ENCODE peak calls at places on chromosomes 1 and 21, in six cellular contexts. H is mesenchymal stem cell, J is IMR-90, T is neuronal stem cell, B is H9, M is trophoblast cell. X is an unnamed sample.

GRCh38 chr1:172451002-172451443 is 7.2 kb upstream of the PIGC start:
- DNase-seq in M (peak; percentile 62), B (no peak), T (no peak), H (peak; percentile 41), J (peak; percentile 79), X (no peak)

GRCh38 chr1:25993197-25993951 is 4.5 kb downstream of the PAFAH2 start:
- DNase-seq in B (no peak), J (no peak), H (no peak), M (no peak), T (no peak), X (no peak)

GRCh38 chr1:96313216-96313615 is 408.4 kb upstream of the PTBP2 start:
- DNase-seq in J (peak; percentile 86), M (no peak), T (no peak), H (peak; percentile 37), B (no peak), X (no peak)

GRCh38 chr1:174217787-174218574 is 58.7 kb downstream of the RABGAP1L start:
- DNase-seq in M (peak; percentile 71), B (no peak), H (peak; percentile 55), T (peak; percentile 15), J (peak; percentile 54), X (no peak)

GRCh38 chr1:248834343-248834940 is 3.6 kb upstream of the ZNF672 start:
- DNase-seq in H (no peak), T (no peak), J (no peak), B (no peak), M (no peak), X (no peak)

GRCh38 chr1:59057211-59057694 is 239.6 kb upstream of the FGGY start:
- DNase-seq in H (peak; percentile 100), M (peak; percentile 86), T (no peak), B (no peak), J (peak; percentile 93), X (no peak)

GRCh38 chr1:205346956-205347574 is 9.7 kb downstream of the KLHDC8A start:
- DNase-seq in H (peak; percentile 58), B (no peak), J (no peak), M (no peak), T (no peak), X (no peak)

GRCh38 chr21:28444567-28444966 is 548.1 kb downstream of the LTN1 start:
- DNase-seq in T (no peak), B (no peak), M (no peak), J (no peak), H (no peak), X (no peak)

GRCh38 chr1:26686795-26687194 is 9.0 kb upstream of the ARID1A start:
- DNase-seq in M (peak; percentile 72), H (peak; percentile 45), T (no peak), J (no peak), B (no peak), X (no peak)

GRCh38 chr1:116902718-116903390 is 6.9 kb upstream of the PTGFRN start:
- DNase-seq in J (no peak), B (no peak), H (no peak), T (no peak), M (peak; percentile 9), X (no peak)

GRCh38 chr1:159866066-159866465 is 3.6 kb upstream of the VSIG8 start:
- DNase-seq in M (no peak), H (no peak), J (no peak), T (no peak), B (no peak), X (no peak)

GRCh38 chr1:160083968-160084770 is 2.8 kb downstream of the KCNJ9 start:
- DNase-seq in T (no peak), H (peak; percentile 33), M (peak; percentile 93), B (peak; percentile 92), J (no peak), X (peak; percentile 94)

GRCh38 chr1:56415258-56415657 is 164.1 kb downstream of the PLPP3 start:
- DNase-seq in M (no peak), B (no peak), J (no peak), T (no peak), H (no peak), X (no peak)

GRCh38 chr1:14377386-14377785 is 221.1 kb upstream of the KAZN start:
- DNase-seq in B (no peak), M (no peak), T (no peak), H (no peak), J (no peak), X (no peak)

GRCh38 chr1:220007438-220007837 is 38.9 kb downstream of the EPRS1 start:
- DNase-seq in B (no peak), M (peak; percentile 36), J (peak; percentile 71), T (no peak), H (no peak), X (no peak)

GRCh38 chr1:192474080-192474683 is 101.4 kb upstream of the RGS1 start:
- DNase-seq in M (peak; percentile 79), B (no peak), T (peak; percentile 24), H (peak; percentile 50), J (peak; percentile 23), X (no peak)

GRCh38 chr1:61157420-61157987 is 75.1 kb downstream of the NFIA start:
- DNase-seq in H (peak; percentile 74), T (no peak), B (no peak), M (no peak), J (peak; percentile 66), X (no peak)

GRCh38 chr1:186574951-186575747 is 105.1 kb downstream of the PTGS2 start:
- DNase-seq in M (no peak), T (no peak), J (no peak), H (peak; percentile 38), B (no peak), X (no peak)

GRCh38 chr1:166063701-166064100 is 103.1 kb downstream of the FAM78B start:
- DNase-seq in H (no peak), T (no peak), J (no peak), M (no peak), B (no peak), X (no peak)

GRCh38 chr21:42195378-42196031 is 23.4 kb upstream of the ABCG1 start:
- DNase-seq in B (no peak), M (peak; percentile 64), J (peak; percentile 55), T (no peak), H (peak; percentile 48), X (no peak)

GRCh38 chr1:13766906-13767564 is 67.0 kb downstream of the PRDM2 start:
- DNase-seq in B (no peak), M (no peak), J (peak; percentile 86), H (no peak), T (no peak), X (no peak)

GRCh38 chr21:41411449-41412089 is 14.5 kb upstream of the MX1 start:
- DNase-seq in B (no peak), J (no peak), H (peak; percentile 2), T (no peak), M (peak; percentile 34), X (peak; percentile 60)

GRCh38 chr21:39705849-39706248 is 39.1 kb upstream of the IGSF5 start:
- DNase-seq in M (no peak), J (peak; percentile 12), H (peak; percentile 11), T (no peak), B (no peak), X (no peak)

GRCh38 chr1:208243851-208244583 is at the start of gene PLXNA2:
- DNase-seq in B (peak; percentile 91), J (peak; percentile 52), H (peak; percentile 75), T (peak; percentile 79), M (peak; percentile 60), X (peak; percentile 82)

GRCh38 chr1:18535391-18536210 is 54.9 kb downstream of the KLHDC7A start:
- DNase-seq in B (peak; percentile 24), H (no peak), J (no peak), M (no peak), T (no peak), X (no peak)

GRCh38 chr1:192376387-192376786 is 59.6 kb downstream of the RGS21 start:
- DNase-seq in H (no peak), T (no peak), B (no peak), M (no peak), J (no peak), X (no peak)

GRCh38 chr1:217343907-217344306 is 287.0 kb downstream of the GPATCH2 start:
- DNase-seq in T (no peak), J (no peak), M (no peak), H (no peak), B (peak; percentile 43), X (no peak)

GRCh38 chr1:39977202-39977601 is 22.3 kb downstream of the MFSD2A start:
- DNase-seq in T (no peak), J (peak; percentile 4), H (no peak), B (no peak), M (peak; percentile 94), X (no peak)

GRCh38 chr1:238443687-238444086 is 553.0 kb upstream of the ZP4 start:
- DNase-seq in J (no peak), T (no peak), M (no peak), H (no peak), B (no peak), X (no peak)

GRCh38 chr1:198667796-198668195 is 29.0 kb downstream of the PTPRC start:
- DNase-seq in J (peak; percentile 41), T (no peak), B (no peak), M (peak; percentile 41), H (no peak), X (no peak)
- H4K91ac ChIP-seq in J (peak overlapping the region; percentile 33), T (no peak overlapping the region), B (no peak overlapping the region), M (no peak overlapping the region), H (no peak overlapping the region), X (no peak overlapping the region)

DNA sequence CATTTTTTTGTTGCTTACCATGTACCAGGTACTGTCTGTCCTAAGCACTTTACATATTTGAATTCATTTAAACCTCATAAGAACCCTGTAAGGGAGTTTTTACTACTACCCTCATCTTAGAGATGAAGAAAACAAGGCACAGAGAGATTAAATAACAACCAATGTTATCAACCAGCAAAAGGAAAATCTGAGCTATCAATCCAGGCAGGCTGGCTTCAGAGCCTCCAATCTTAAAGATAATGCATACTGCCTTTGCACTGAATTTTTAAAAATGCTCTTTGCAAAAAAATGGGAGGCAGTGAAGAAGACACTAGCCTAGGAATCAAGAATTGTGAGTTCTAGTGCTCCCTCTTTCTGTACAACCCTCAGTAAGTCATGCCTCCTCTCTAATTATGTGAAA is 18.7 kb downstream of the NDC1 start:
- DNase-seq in H (no peak), M (no peak), J (no peak), T (no peak), B (no peak), X (no peak)
- H4K91ac ChIP-seq in H (no peak overlapping the region), M (no peak overlapping the region), J (no peak overlapping the region), T (no peak overlapping the region), B (no peak overlapping the region), X (no peak overlapping the region)

DNA sequence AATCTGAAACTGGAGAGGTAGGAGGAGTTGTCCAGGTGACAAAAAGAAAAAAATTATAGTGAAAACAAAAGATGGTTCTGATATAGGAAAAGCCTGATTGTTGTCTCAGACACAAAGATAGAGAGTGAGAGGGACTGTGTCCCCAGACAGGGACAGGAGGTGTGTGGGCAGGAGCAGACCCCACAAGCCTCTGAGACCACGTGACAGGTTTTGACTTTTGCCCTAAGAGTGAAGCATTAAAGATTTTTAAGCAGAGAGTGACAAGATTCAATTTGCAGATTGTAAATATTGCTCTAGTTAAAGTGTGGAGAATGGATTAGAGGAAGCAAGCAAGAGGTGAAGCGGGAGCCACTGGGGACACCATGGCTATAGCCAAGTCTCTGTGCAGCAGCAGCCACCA is 10.4 kb downstream of the PRR9 start:
- DNase-seq in T (no peak), J (no peak), B (no peak), H (no peak), M (no peak), X (no peak)
- H4K91ac ChIP-seq in T (no peak overlapping the region), J (no peak overlapping the region), B (no peak overlapping the region), H (no peak overlapping the region), M (no peak overlapping the region), X (no peak overlapping the region)

DNA sequence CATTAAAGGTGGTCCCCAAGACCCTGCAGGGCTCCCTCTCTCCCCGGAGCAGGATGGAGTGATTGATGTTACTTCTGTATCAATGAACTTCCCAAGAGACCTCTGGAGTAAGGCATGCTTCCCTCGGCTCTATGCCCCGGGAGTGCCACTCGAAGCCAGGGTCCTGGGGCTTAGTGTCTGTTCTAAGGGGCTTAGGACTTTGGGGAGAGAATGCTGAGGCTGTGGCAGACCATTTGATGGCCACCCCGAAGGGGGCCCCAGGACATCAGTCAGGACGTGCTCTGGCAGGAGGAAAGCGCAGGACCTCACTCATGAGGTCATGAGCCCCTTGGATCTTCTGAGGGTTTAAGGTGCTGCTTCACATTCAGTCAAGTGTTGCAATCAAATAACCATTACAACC is 7.5 kb downstream of the KIAA1614 start:
- DNase-seq in H (no peak), B (no peak), J (no peak), M (no peak), T (no peak), X (no peak)
- H4K91ac ChIP-seq in H (no peak overlapping the region), B (no peak overlapping the region), J (no peak overlapping the region), M (no peak overlapping the region), T (no peak overlapping the region), X (no peak overlapping the region)

X was measured in H1.